ENCODE peak calls at places on chromosomes 5 and 9, in nine cellular contexts. Y is pancreas, J is uterus, K is dorsolateral prefrontal cortex, V is suprapubic skin, L is lung, I is fibroblast of lung, Q is trophoblast cell, H is spleen. R is an unnamed sample. For H3K27me3, the result is how much of the 10 kb centered on the place peaks cover.

GRCh38 chr5:53479656-53480473 is 564 bp upstream of the FST start:
- DNase-seq in Q (peak), J (peak), K (no peak), Y (peak), H (peak), I (peak), L (no peak), V (peak), R (no peak)

GRCh38 chr9:115930472-115930871 is 223.1 kb upstream of the PAPPA start:
- DNase-seq in K (no peak), Q (peak), H (no peak), V (no peak), L (no peak), J (no peak), Y (no peak), I (no peak), R (no peak)

GRCh38 chr5:125205604-125206221 is 459.3 kb upstream of the ZNF608 start:
- DNase-seq in H (no peak), V (no peak), K (no peak), L (no peak), Q (no peak), I (no peak), J (no peak), Y (no peak), R (no peak)

GRCh38 chr5:104048231-104048630 is 485.6 kb upstream of the NUDT12 start:
- DNase-seq in I (no peak), K (no peak), J (no peak), H (no peak), Q (no peak), V (no peak), Y (no peak), L (no peak), R (no peak)

GRCh38 chr5:133365326-133365725 is 247.0 kb downstream of the FSTL4 start:
- DNase-seq in V (no peak), I (no peak), H (no peak), L (no peak), Q (no peak), Y (no peak), K (no peak), J (no peak), R (no peak)

GRCh38 chr5:123719004-123719403 is 207.0 kb downstream of the CSNK1G3 start:
- DNase-seq in Q (no peak), J (no peak), Y (no peak), V (no peak), L (no peak), I (peak), K (no peak), H (no peak), R (no peak)

GRCh38 chr5:172692981-172693380 is 51.9 kb downstream of the NEURL1B start:
- DNase-seq in K (no peak), V (no peak), H (peak), I (no peak), L (no peak), Y (no peak), Q (peak), J (no peak), R (no peak)

GRCh38 chr9:89746385-89747116 is 141.7 kb downstream of the GADD45G start:
- DNase-seq in H (no peak), I (peak), V (no peak), L (no peak), Y (peak), Q (no peak), J (no peak), K (no peak), R (no peak)

GRCh38 chr5:12772276-12772675 is 868.0 kb upstream of the CTNND2 start:
- DNase-seq in L (no peak), I (no peak), Y (no peak), H (no peak), Q (peak), J (no peak), K (no peak), V (no peak), R (no peak)

GRCh38 chr5:55226027-55226933 is 835 bp downstream of the MCIDAS start:
- DNase-seq in Q (no peak), I (no peak), J (no peak), H (peak), K (no peak), L (no peak), Y (no peak), V (peak), R (no peak)

GRCh38 chr9:121640076-121640475 is 11.4 kb upstream of the DAB2IP start:
- DNase-seq in L (no peak), H (no peak), I (no peak), Q (no peak), J (peak), V (no peak), Y (peak), K (peak), R (no peak)

GRCh38 chr5:39995990-39996389 is 571.2 kb upstream of the DAB2 start:
- DNase-seq in Y (no peak), H (no peak), Q (no peak), K (no peak), L (no peak), V (no peak), J (no peak), I (no peak), R (no peak)

GRCh38 chr5:162067138-162067537 is 435 bp upstream of the GABRG2 start:
- DNase-seq in Y (no peak), I (no peak), J (no peak), V (no peak), K (no peak), L (no peak), H (no peak), Q (no peak), R (no peak)

GRCh38 chr5:112895682-112896081 is 26.3 kb downstream of the REEP5 start:
- DNase-seq in L (no peak), I (no peak), Y (no peak), K (no peak), V (no peak), J (no peak), Q (no peak), H (no peak), R (no peak)

GRCh38 chr5:40441733-40442132 is 238.0 kb upstream of the PTGER4 start:
- DNase-seq in L (no peak), I (no peak), Y (no peak), J (no peak), Q (no peak), K (no peak), V (no peak), H (no peak), R (no peak)

GRCh38 chr5:22852807-22853670 is at the start of gene CDH12:
- DNase-seq in Y (no peak), Q (no peak), H (peak), K (peak), L (no peak), J (no peak), I (peak), V (no peak), R (peak)

GRCh38 chr9:87111010-87111409 is 163.7 kb upstream of the GAS1 start:
- DNase-seq in H (no peak), I (no peak), L (no peak), Q (no peak), Y (no peak), J (no peak), V (no peak), K (no peak), R (no peak)

GRCh38 chr5:62305358-62305714 is 670 bp upstream of the KIF2A start:
- DNase-seq in Y (no peak), K (no peak), V (no peak), H (no peak), L (no peak), I (no peak), Q (no peak), J (no peak), R (no peak)

GRCh38 chr9:97880336-97880735 is 27.3 kb downstream of the FOXE1 start:
- DNase-seq in Q (no peak), Y (no peak), V (no peak), H (no peak), K (no peak), J (no peak), I (peak), L (no peak), R (no peak)

GRCh38 chr5:145944328-145944727 is 8.0 kb downstream of the SH3RF2 start:
- DNase-seq in Y (no peak), I (no peak), J (no peak), L (no peak), H (no peak), Q (no peak), V (no peak), K (no peak), R (no peak)

DNA sequence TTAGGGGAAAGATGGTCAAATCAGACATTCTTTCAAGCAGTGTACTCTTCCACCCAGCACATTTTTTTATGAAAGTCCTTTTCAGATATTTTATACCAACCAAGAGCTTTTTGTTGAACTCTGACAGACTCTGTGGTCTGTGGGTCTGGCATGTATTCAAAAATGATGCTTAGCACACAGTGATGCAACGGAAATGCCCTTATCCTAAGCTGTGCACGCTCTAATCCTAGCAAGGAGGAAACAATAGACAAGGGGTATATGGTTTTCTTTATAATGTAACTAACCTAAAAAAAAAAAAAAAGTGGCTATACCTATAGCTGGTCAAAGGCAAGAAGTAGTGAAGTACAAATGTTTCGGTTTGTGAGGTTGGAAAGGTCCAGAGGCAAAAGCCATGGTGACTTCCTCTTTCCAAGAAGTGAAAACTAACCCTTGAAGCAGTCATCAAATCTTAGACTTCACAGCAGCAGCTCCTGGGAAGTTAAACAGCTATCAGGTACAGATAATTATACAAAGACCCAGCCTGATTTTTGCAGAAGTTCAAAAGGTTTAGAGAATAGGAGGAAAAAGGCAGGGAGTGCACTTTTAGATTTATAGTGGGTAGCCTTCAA is 82.5 kb downstream of the SEMA6A start:
- DNase-seq in K (no peak), Q (no peak), L (no peak), H (no peak), V (no peak), Y (no peak), J (no peak), I (peak), R (no peak)
- H3K27ac ChIP-seq in K (peak), Q (no peak), L (no peak), H (no peak), V (no peak), Y (no peak), J (no peak), I (no peak), R (no peak)

DNA sequence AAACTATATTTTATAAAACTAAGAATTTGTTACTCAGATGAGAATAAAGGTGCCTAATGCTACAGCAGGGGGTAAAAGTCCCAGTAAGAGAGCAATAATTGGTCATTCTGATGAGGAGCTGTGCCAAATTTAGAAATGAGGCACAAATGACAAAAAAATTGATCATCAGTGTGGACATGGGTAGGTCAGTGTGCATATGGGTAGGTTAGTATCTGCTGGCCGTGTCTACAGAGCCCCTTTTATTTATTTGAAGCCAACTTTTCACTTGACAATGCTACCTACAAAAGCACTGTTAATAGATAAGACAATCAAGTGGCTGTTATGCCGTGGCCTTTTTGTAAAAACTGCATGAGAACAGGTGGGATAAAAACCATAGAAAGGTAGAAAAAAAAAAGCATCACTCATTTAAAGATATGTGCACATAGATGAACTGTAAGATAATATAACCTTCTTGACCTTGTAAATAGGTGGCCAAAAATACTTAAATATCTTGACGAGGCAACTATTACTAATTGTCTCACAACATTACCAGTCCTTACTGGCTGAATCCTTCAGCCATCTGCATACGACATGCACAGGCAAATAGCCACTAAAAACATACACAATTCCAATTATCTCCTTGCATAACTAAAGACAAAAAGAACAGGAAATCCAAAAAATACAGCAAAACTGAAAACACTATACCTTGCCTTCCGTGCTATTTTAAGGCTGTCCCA is 454.7 kb downstream of the RAB3C start:
- DNase-seq in K (no peak), Y (no peak), I (peak), H (no peak), L (no peak), Q (no peak), J (no peak), V (no peak), R (no peak)
- H3K4me3 ChIP-seq in K (peak), Y (no peak), I (peak), H (peak), L (peak), Q (no peak), J (no peak), V (peak), R (no peak)

GRCh38 chr5:135533794-135534193 is 2.0 kb downstream of the NEUROG1 start:
- DNase-seq in L (no peak), H (no peak), Y (no peak), I (no peak), V (no peak), K (no peak), Q (no peak), J (no peak), R (no peak)

GRCh38 chr5:135535820-135536801 is at the start of gene NEUROG1:
- DNase-seq in Q (no peak), V (no peak), L (no peak), Y (no peak), H (no peak), K (no peak), I (no peak), J (no peak), R (no peak)

GRCh38 chr5:135537271-135537670 is 1.5 kb upstream of the NEUROG1 start:
- DNase-seq in Q (no peak), J (no peak), L (no peak), Y (no peak), I (no peak), H (no peak), V (no peak), K (no peak), R (no peak)

GRCh38 chr5:135534609-135535419 is 950 bp downstream of the NEUROG1 start:
- DNase-seq in L (no peak), V (no peak), J (no peak), Y (no peak), I (no peak), K (no peak), H (no peak), Q (no peak), R (no peak)

DNA sequence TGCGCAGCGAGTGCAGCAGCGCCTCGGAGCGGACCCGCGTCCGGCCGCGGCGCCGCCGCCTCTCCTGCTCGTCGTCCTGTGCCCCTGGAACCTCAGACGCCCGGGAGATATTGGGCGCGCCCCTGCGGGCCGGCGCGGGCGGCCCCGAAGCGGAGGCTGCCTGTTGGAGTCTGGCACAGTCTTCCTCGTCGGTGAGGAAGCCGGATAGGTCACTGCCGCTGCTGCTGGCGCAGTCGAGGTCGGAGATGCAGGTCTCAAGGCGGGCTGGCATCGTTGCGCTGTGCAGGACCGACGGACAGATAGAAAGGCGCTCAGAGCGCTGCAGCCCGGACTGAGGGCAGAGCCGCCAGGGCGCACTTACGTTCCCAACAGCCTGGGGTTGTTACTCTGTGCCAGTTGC is 344 bp downstream of the NEUROG1 start:
- DNase-seq in I (no peak), V (no peak), L (no peak), Q (no peak), H (no peak), Y (no peak), J (no peak), K (no peak), R (no peak)
- H3K27me3 ChIP-seq in I (under half), V (half or more), L (under half), Q (half or more), H (under half), Y (under half), J (under half), K (under half), R (half or more)

DNA sequence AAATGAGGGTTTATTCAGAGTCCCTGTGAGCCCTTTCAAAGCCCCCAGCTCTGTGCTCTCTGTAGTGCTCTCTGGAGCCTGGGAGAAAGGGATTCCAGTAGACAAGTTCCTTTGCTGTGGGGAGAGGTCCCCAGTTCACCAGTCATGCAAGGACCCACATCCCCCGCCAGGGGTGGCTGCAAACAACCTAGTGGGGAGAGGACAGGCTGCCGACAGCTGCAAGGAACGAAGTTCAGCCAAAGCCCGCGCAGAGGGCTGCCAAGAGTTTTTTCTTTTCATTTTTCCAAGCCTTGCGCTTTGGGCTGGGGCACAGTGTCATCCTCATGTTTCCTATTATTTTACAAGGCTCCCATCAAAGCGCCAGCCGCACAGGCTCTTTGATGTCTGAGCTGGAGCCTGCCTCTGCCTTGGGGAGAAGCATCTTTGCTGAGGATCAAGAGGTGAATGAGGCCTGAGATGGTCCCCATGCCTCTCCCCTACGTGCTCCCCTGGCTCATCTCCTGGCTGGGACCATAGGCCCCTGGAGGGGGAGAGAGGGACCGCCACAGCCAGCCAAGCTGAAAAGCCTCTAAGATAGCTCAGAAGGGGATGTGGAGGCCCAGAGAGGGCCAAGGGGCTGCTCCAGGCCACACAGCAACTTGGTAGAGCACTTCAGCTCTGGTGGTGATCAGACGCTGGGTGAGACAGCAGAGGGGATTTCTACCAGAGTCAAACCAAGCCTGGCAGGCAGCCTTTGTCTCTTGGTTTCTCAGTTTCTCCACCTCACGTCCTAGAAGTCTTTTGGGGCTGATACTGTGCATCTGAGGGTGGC is 50.5 kb upstream of the SYNPO start:
- DNase-seq in I (peak), H (peak), Y (peak), V (peak), L (peak), Q (no peak), K (no peak), J (peak), R (no peak)
- H3K27ac ChIP-seq in I (no peak), H (peak), Y (no peak), V (no peak), L (peak), Q (peak), K (no peak), J (peak), R (no peak)

GRCh38 chr5:107668154-107668932 is 2.4 kb downstream of the EFNA5 start:
- DNase-seq in Q (no peak), K (no peak), H (no peak), I (no peak), Y (no peak), V (no peak), L (no peak), J (no peak), R (no peak)
- H3K4me3 ChIP-seq in Q (no peak), K (peak), H (peak), I (peak), Y (no peak), V (peak), L (no peak), J (no peak), R (peak)

DNA sequence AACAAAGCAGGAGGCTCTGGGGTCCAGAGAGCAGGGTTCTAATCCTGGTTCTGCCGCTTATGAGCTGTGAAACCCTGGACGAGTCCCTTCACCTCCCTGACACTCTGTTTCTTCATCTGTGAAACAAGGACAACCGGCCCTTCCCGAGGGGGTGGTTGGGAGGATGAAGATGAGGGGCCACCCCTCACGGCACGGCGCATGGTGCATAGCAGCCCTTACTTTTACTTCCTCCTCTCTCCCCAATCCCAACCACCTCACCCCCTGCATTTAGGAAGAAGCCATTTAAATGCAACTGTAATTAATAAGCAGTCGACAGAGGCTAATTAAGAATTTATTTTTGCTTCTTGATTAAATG is 95.6 kb downstream of the HRH2 start:
- DNase-seq in V (no peak), Y (no peak), Q (no peak), L (no peak), H (no peak), K (no peak), I (no peak), J (no peak), R (no peak)
- H3K27me3 ChIP-seq in V (under half), Y (under half), Q (under half), L (under half), H (under half), K (under half), I (under half), J (under half), R (under half)

GRCh38 chr9:123283048-123283408 is 14.6 kb upstream of the STRBP start:
- DNase-seq in Q (no peak), I (no peak), L (no peak), V (no peak), Y (no peak), K (no peak), H (no peak), J (no peak), R (no peak)

GRCh38 chr9:123284658-123285057 is 16.3 kb upstream of the STRBP start:
- DNase-seq in H (no peak), J (no peak), I (no peak), V (no peak), L (no peak), Q (no peak), K (no peak), Y (no peak), R (no peak)

GRCh38 chr9:123281659-123282342 is 13.4 kb upstream of the STRBP start:
- DNase-seq in H (no peak), I (no peak), Q (no peak), K (no peak), J (no peak), V (no peak), L (no peak), Y (no peak), R (no peak)

GRCh38 chr9:123282343-123283047 is 14.1 kb upstream of the STRBP start:
- DNase-seq in H (no peak), L (no peak), Q (no peak), K (no peak), I (no peak), J (peak), Y (no peak), V (no peak), R (no peak)

GRCh38 chr9:123283455-123283854 is 15.1 kb upstream of the STRBP start:
- DNase-seq in K (no peak), Q (no peak), V (no peak), J (no peak), L (no peak), I (no peak), H (no peak), Y (no peak), R (no peak)
- H3K27ac ChIP-seq in K (no peak), Q (no peak), V (no peak), J (no peak), L (no peak), I (no peak), H (no peak), Y (no peak), R (no peak)

R was measured in iPS DF 6.9.